ENCODE peak calls at places on chromosomes 1 and 21, in five cellular contexts. J, Z, D, G and M are unnamed samples. For H3K36me3 and H3K4me1, the result is how much of the 10 kb centered on the place peaks cover.

GRCh38 chr1:111665527-111665926 is 45.9 kb downstream of the RAP1A start:
- DNase-seq in J (no peak), Z (no peak), G (no peak), D (no peak), M (no peak)

GRCh38 chr1:97726386-97726785 is 194.4 kb downstream of the DPYD start:
- DNase-seq in D (no peak), J (no peak), Z (no peak), G (no peak), M (no peak)

GRCh38 chr1:80892452-80892995 is 908.2 kb upstream of the ADGRL2 start:
- DNase-seq in D (peak), Z (no peak), J (no peak), G (no peak), M (no peak)

GRCh38 chr1:110697606-110698005 is 22.9 kb upstream of the KCNA3 start:
- DNase-seq in J (no peak), G (no peak), D (no peak), Z (no peak), M (no peak)

GRCh38 chr1:19679691-19680090 is 15.0 kb downstream of the HTR6 start:
- DNase-seq in D (no peak), Z (no peak), G (peak), J (no peak), M (no peak)

GRCh38 chr1:68285046-68285445 is 52.7 kb upstream of the WLS start:
- DNase-seq in Z (no peak), G (no peak), J (no peak), D (no peak), M (no peak)

GRCh38 chr1:170685166-170685565 is 21.2 kb downstream of the PRRX1 start:
- DNase-seq in Z (no peak), J (no peak), G (no peak), D (no peak), M (no peak)

GRCh38 chr1:77228836-77229235 is 9.6 kb upstream of the PIGK start:
- DNase-seq in G (no peak), Z (no peak), J (no peak), D (no peak), M (no peak)

GRCh38 chr1:244394346-244394745 is 57.4 kb downstream of the ADSS2 start:
- DNase-seq in J (no peak), Z (no peak), G (no peak), D (no peak), M (no peak)

GRCh38 chr1:50562106-50562505 is 138.9 kb upstream of the DMRTA2 start:
- DNase-seq in G (no peak), J (no peak), Z (no peak), D (no peak), M (no peak)

GRCh38 chr1:31216016-31216415 is 23.7 kb downstream of the NKAIN1 start:
- DNase-seq in D (peak), Z (peak), G (peak), J (peak), M (peak)

GRCh38 chr1:210302501-210302900 is 26.2 kb upstream of the HHAT start:
- DNase-seq in G (no peak), D (no peak), J (no peak), Z (no peak), M (no peak)

GRCh38 chr1:109530457-109531204 is 9.0 kb upstream of the GPR61 start:
- DNase-seq in Z (no peak), G (no peak), D (peak), J (peak), M (no peak)

GRCh38 chr1:87331319-87332269 is 2.9 kb downstream of the LMO4 start:
- DNase-seq in J (peak), Z (peak), D (peak), G (peak), M (peak)

GRCh38 chr1:42427240-42427639 is 28.6 kb downstream of the ZMYND12 start:
- DNase-seq in G (no peak), Z (no peak), D (no peak), J (no peak), M (no peak)

DNA sequence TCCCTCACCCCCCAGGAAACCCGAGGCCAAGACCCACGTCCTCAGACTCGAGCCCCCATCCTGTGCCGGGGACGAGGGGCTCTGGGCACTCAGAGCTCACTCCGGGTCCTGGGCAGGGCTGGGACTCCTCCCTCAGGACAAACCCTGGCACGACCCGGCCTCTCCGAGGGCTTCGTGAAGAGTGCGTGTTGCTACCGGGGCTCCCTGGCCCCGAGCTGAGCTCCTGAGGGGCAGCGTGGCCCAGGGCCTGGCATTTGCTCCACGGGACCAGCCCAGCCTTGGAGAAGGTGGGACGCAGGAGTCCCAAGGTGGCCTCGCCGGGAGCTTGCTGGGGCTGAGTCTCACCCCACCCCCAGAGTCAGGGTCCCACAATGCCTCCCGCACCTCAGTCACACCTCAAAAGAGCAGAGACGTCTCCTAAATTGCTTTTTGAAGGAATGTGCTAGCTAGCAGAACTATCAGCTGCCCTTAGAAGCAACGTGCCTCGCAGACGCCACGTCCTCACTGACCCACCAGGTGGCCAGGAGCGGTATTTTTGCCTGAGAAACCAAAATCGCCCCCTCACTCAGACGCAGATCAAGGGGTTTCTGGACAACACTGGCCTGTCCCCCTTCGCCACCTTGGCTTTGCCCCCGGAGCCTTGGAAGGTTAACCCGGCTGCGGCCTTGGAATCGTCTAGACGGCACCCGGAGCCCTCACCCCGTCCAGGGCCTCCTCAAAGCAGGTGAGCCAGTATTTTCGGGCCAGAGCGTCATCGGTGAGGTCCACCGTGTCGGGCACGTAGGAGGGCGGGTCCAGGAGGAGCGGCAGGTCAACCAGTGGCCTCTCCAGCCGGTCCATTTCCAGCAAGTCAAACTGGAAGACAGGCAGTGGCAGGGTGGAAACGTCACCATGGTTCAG is 11.3 kb downstream of the PANK4 start:
- DNase-seq in J (no peak), G (no peak), D (no peak), Z (no peak), M (no peak)
- TF ChIP-seq CTCF in J (no peak), G (no peak), D (peak), Z (no peak), M (no peak)

GRCh38 chr21:15247613-15248012 is 182.8 kb upstream of the NRIP1 start:
- DNase-seq in D (no peak), Z (no peak), G (no peak), J (no peak), M (no peak)
- H3K36me3 ChIP-seq in D (under half), Z (under half), G (under half), J (under half), M (under half)

GRCh38 chr1:24963099-24963872 is 33.2 kb upstream of the RUNX3 start:
- DNase-seq in Z (no peak), D (no peak), G (no peak), J (no peak), M (peak)
- H3K4me1 ChIP-seq in Z (under half), D (under half), G (under half), J (under half), M (under half)

GRCh38 chr1:152580433-152580832 is at the start of gene LCE3D:
- DNase-seq in J (no peak), D (no peak), Z (no peak), G (no peak), M (no peak)

GRCh38 chr1:152582647-152583046 is 2.3 kb upstream of the LCE3D start:
- DNase-seq in D (no peak), Z (no peak), G (no peak), J (no peak), M (no peak)

DNA sequence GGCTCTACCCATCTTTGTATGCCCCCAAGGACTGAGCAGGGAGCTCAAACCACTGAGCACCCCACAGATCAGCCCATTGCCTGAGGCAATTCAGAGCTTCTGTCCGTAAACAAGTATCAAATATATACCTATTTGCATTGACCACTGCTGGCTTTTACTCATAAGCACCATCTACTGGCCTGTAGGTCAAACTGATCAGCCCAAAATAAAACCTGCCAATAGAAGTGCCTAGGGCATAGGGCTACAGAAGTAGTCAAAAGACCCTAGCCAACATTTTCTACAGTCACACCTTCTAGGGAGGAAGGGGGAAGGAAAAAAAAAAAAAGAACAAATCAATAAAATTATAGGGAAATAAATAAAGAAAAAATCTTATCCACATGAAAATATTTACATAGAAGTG is 5.3 kb upstream of the LCE3D start:
- DNase-seq in D (no peak), Z (no peak), G (no peak), J (no peak), M (no peak)
- TF ChIP-seq CTCF in D (no peak), Z (no peak), G (no peak), J (no peak), M (no peak)

GRCh38 chr1:2480236-2480985 is 4.3 kb downstream of the PLCH2 start:
- DNase-seq in G (no peak), D (no peak), J (no peak), Z (peak), M (no peak)
- H3K36me3 ChIP-seq in G (under half), D (under half), J (under half), Z (under half), M (under half)